ENCODE peak calls at places on chromosome 4, in eight cellular contexts. W is transverse colon, B is SK-N-SH, F is HepG2, Y is K562, C is upper lobe of left lung, P is suprapubic skin, T is H1. N is an unnamed sample.

GRCh38 chr4:106058919-106059318 is 163.6 kb downstream of the NPNT start:
- DNase-seq in W (no peak), B (no peak), F (no peak), Y (no peak), C (no peak), P (no peak), T (no peak), N (no peak)

GRCh38 chr4:36758312-36758690 is 476.9 kb downstream of the DTHD1 start:
- DNase-seq in W (no peak), B (no peak), F (no peak), Y (no peak), C (no peak), P (no peak), T (no peak), N (no peak)

GRCh38 chr4:152501846-152502536 is 33.9 kb downstream of the FBXW7 start:
- DNase-seq in W (no peak), B (no peak), F (no peak), Y (no peak), C (no peak), P (no peak), T (no peak), N (no peak)

GRCh38 chr4:143357161-143357845 is 20.6 kb downstream of the GAB1 start:
- DNase-seq in W (peak), B (no peak), F (no peak), Y (no peak), C (no peak), P (no peak), T (no peak), N (no peak)

GRCh38 chr4:78460368-78460767 is 91.2 kb upstream of the ANXA3 start:
- DNase-seq in W (no peak), B (no peak), F (no peak), Y (no peak), C (no peak), P (no peak), T (no peak), N (no peak)

GRCh38 chr4:1369484-1370079 is 22.6 kb downstream of the UVSSA start:
- DNase-seq in W (no peak), B (no peak), F (no peak), Y (no peak), C (peak), P (no peak), T (no peak), N (no peak)

GRCh38 chr4:159142254-159142653 is 39.4 kb downstream of the RAPGEF2 start:
- DNase-seq in W (no peak), B (no peak), F (no peak), Y (no peak), C (no peak), P (no peak), T (no peak), N (no peak)

GRCh38 chr4:20589436-20589835 is 110.8 kb upstream of the PACRGL start:
- DNase-seq in W (no peak), B (no peak), F (no peak), Y (no peak), C (no peak), P (no peak), T (no peak), N (no peak)

GRCh38 chr4:84327526-84327925 is 171.6 kb downstream of the NKX6-1 start:
- DNase-seq in W (no peak), B (no peak), F (no peak), Y (no peak), C (no peak), P (no peak), T (no peak), N (no peak)

GRCh38 chr4:74682567-74683359 is 111.6 kb downstream of the BTC start:
- DNase-seq in W (no peak), B (no peak), F (peak), Y (peak), C (no peak), P (no peak), T (no peak), N (peak)

GRCh38 chr4:16196482-16197393 is 29.5 kb downstream of the TAPT1 start:
- DNase-seq in W (no peak), B (no peak), F (peak), Y (no peak), C (no peak), P (no peak), T (no peak), N (no peak)

GRCh38 chr4:171378323-171378722 is 434.9 kb upstream of the GALNTL6 start:
- DNase-seq in W (no peak), B (no peak), F (no peak), Y (no peak), C (no peak), P (no peak), T (no peak), N (no peak)

GRCh38 chr4:86685401-86685800 is 91.3 kb downstream of the PTPN13 start:
- DNase-seq in W (no peak), B (peak), F (peak), Y (no peak), C (no peak), P (no peak), T (no peak), N (no peak)

GRCh38 chr4:123505077-123505456 is 108.5 kb downstream of the SPRY1 start:
- DNase-seq in W (no peak), B (no peak), F (peak), Y (no peak), C (no peak), P (no peak), T (no peak), N (peak)

GRCh38 chr4:98491862-98492554 is 166.4 kb downstream of the TSPAN5 start:
- DNase-seq in W (no peak), B (no peak), F (no peak), Y (no peak), C (no peak), P (no peak), T (no peak), N (no peak)

GRCh38 chr4:41070516-41071281 is 143.6 kb downstream of the APBB2 start:
- DNase-seq in W (no peak), B (no peak), F (no peak), Y (no peak), C (peak), P (no peak), T (no peak), N (no peak)

GRCh38 chr4:94880976-94881375 is 123.2 kb downstream of the BMPR1B start:
- DNase-seq in W (no peak), B (no peak), F (no peak), Y (no peak), C (no peak), P (no peak), T (no peak), N (no peak)

GRCh38 chr4:182826391-182826790 is 90.8 kb downstream of the DCTD start:
- DNase-seq in W (no peak), B (no peak), F (no peak), Y (no peak), C (no peak), P (no peak), T (no peak), N (no peak)

GRCh38 chr4:172758586-172759340 is 409.8 kb upstream of the GALNT7 start:
- DNase-seq in W (no peak), B (no peak), F (no peak), Y (no peak), C (no peak), P (no peak), T (no peak), N (no peak)

GRCh38 chr4:41709844-41710481 is 38.6 kb downstream of the PHOX2B start:
- DNase-seq in W (no peak), B (no peak), F (no peak), Y (no peak), C (no peak), P (no peak), T (no peak), N (no peak)

GRCh38 chr4:128455076-128455345 is 167.4 kb upstream of the PGRMC2 start:
- DNase-seq in W (no peak), B (no peak), F (no peak), Y (no peak), C (no peak), P (no peak), T (no peak), N (no peak)

GRCh38 chr4:110104661-110105060 is 93.8 kb downstream of the ELOVL6 start:
- DNase-seq in W (no peak), B (no peak), F (no peak), Y (no peak), C (no peak), P (no peak), T (no peak), N (no peak)

GRCh38 chr4:173835863-173836262 is 305.8 kb upstream of the HAND2 start:
- DNase-seq in W (peak), B (peak), F (no peak), Y (no peak), C (no peak), P (no peak), T (no peak), N (no peak)

GRCh38 chr4:124631760-124632159 is 80.8 kb downstream of the ANKRD50 start:
- DNase-seq in W (peak), B (no peak), F (no peak), Y (peak), C (no peak), P (no peak), T (no peak), N (peak)

GRCh38 chr4:7370038-7370437 is 64.7 kb downstream of the PSAPL1 start:
- DNase-seq in W (no peak), B (no peak), F (no peak), Y (no peak), C (no peak), P (no peak), T (no peak), N (no peak)

GRCh38 chr4:95288552-95288951 is 260.2 kb downstream of the UNC5C start:
- DNase-seq in W (no peak), B (no peak), F (no peak), Y (no peak), C (no peak), P (no peak), T (no peak), N (no peak)

GRCh38 chr4:41560112-41560511 is 22.2 kb downstream of the LIMCH1 start:
- DNase-seq in W (no peak), B (no peak), F (no peak), Y (no peak), C (no peak), P (no peak), T (no peak), N (no peak)

GRCh38 chr4:141246683-141247429 is 26.2 kb downstream of the ZNF330 start:
- DNase-seq in W (no peak), B (no peak), F (no peak), Y (peak), C (no peak), P (no peak), T (no peak), N (no peak)

GRCh38 chr4:6687947-6688878 is 5.5 kb upstream of the S100P start:
- DNase-seq in W (no peak), B (no peak), F (peak), Y (no peak), C (no peak), P (no peak), T (no peak), N (no peak)

GRCh38 chr4:173547889-173548288 is 17.9 kb upstream of the HAND2 start:
- DNase-seq in W (no peak), B (no peak), F (no peak), Y (peak), C (no peak), P (no peak), T (no peak), N (no peak)

GRCh38 chr4:38757945-38758344 is 24.8 kb downstream of the TLR10 start:
- DNase-seq in W (peak), B (no peak), F (no peak), Y (peak), C (no peak), P (no peak), T (peak), N (peak)

GRCh38 chr4:38751341-38752043 is 31.3 kb downstream of the TLR10 start:
- DNase-seq in W (no peak), B (no peak), F (no peak), Y (no peak), C (no peak), P (no peak), T (no peak), N (no peak)

GRCh38 chr4:38753021-38753806 is 29.6 kb downstream of the TLR10 start:
- DNase-seq in W (peak), B (peak), F (peak), Y (peak), C (no peak), P (peak), T (peak), N (peak)

GRCh38 chr4:38747629-38748028 is 35.2 kb downstream of the TLR10 start:
- DNase-seq in W (no peak), B (no peak), F (no peak), Y (no peak), C (no peak), P (no peak), T (no peak), N (no peak)

DNA sequence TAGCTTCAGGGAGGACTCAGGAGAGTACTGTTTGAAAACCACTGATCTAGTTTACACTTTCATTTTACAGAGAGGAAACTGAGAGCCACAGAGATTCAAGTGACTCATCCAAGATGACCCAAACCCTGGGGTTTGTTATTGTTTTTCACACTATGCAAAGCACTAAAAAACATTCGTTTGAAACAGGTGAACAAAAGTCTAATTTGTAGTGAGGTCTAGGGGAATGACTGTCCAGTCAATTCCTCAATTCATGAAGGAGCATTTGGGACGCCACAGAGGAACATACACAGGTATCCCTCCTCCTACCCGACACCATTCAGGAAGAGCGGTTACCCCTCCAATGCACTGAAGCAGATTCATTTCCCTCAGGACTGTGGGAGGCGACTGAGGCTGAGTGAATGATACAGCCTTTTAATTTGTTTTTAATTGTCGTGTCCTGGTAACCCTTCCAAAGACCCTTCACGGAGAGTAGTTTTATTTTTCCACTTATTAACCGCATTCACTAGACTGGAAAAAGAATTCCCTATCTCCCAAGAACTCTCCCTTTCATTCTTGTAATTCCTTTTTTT is 30.3 kb downstream of the TLR10 start:
- DNase-seq in W (no peak), B (no peak), F (no peak), Y (no peak), C (no peak), P (no peak), T (no peak), N (no peak)
- TF ChIP-seq EP300 in W (no peak), B (no peak), F (no peak), Y (no peak), C (no peak), P (no peak), T (no peak), N (no peak)

DNA sequence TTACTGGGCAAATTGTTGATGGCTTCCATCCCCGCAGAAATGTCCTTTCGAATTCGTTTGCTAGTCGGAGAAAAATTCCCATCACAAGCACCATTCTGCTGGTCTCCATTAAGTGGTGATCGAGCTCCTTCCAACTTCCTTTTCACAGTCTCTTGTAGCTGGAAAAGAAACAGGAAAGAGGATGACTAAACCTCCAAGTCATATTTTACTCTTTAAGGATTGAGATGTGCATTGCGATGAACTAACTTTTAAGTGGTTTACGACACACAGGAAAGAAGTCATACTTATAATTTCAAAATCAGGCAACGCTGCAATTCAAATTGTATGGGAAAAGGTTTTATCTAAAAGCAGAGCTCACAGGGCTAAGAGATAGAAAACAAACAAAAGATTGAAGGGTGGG is 225.2 kb downstream of the MGST2 start:
- DNase-seq in W (no peak), B (no peak), F (no peak), Y (no peak), C (no peak), P (no peak), T (no peak), N (no peak)
- TF ChIP-seq POLR2AphosphoS5 in W (no peak), B (no peak), F (no peak), Y (no peak), C (no peak), P (no peak), T (no peak), N (no peak)

GRCh38 chr4:10611673-10612072 is 72.9 kb downstream of the CLNK start:
- DNase-seq in W (no peak), B (no peak), F (no peak), Y (no peak), C (no peak), P (no peak), T (no peak), N (no peak)
- TF ChIP-seq EP300 in W (no peak), B (no peak), F (no peak), Y (no peak), C (no peak), P (no peak), T (no peak), N (no peak)

DNA sequence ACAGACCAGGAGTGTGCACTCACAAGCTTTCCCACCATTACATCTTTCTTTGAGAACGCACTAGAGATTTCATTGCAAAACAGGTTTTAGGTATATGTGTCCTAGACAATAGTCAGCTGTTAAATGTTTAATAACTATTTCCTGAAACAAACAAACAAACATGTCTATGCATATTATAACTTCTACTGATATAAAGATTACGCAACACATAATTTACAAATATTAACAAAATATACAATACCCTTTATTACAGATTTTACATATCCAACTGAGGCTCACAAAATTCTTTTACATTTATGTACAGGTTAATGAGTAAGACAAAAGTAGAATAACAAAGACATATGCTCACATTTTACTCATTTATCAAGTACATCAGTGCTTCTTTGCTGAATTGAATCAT is 1554.0 kb upstream of the PCDH10 start:
- DNase-seq in W (no peak), B (no peak), F (no peak), Y (no peak), C (no peak), P (no peak), T (no peak), N (no peak)
- TF ChIP-seq POLR2AphosphoS5 in W (no peak), B (no peak), F (no peak), Y (no peak), C (no peak), P (no peak), T (no peak), N (no peak)

DNA sequence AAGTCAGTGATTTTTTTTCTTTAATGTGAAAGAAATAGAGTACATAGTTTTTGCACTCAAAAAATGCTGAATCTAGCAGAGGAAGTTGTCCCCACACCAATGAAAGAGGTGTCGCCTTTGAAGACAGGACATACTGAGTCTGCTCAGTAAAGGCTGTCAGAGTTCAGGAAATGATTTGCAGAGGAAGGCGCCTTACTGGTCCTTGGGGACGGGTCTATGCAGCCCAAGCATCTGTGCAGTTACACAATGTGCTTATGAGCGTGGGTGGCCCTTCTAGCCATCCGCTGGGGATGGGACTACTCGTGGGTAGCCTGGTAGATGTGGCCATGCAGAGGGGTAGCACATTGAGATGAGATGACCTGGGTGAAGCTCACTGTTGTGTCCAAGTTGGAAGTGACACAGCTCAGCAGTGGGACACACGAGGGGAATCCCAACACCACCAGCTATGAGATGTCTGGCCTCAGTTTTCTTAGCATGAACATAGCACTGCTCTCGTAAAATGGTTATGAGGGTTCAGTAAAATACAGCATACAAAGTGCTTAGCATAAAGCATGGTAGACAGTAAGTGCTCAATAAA is 116.5 kb upstream of the RBPJ start:
- DNase-seq in W (no peak), B (no peak), F (no peak), Y (no peak), C (no peak), P (no peak), T (no peak), N (no peak)
- TF ChIP-seq EP300 in W (no peak), B (no peak), F (no peak), Y (no peak), C (no peak), P (no peak), T (no peak), N (no peak)

GRCh38 chr4:82900016-82900334 is 560 bp upstream of the THAP9 start:
- DNase-seq in W (no peak), B (no peak), F (no peak), Y (peak), C (no peak), P (no peak), T (no peak), N (no peak)

GRCh38 chr4:82899339-82899738 is 1.2 kb upstream of the THAP9 start:
- DNase-seq in W (no peak), B (no peak), F (no peak), Y (no peak), C (no peak), P (no peak), T (no peak), N (no peak)

GRCh38 chr4:82901129-82901718 is 689 bp downstream of the THAP9 start:
- DNase-seq in W (no peak), B (no peak), F (no peak), Y (no peak), C (no peak), P (no peak), T (no peak), N (no peak)

GRCh38 chr4:82898322-82899243 is 2.0 kb upstream of the THAP9 start:
- DNase-seq in W (no peak), B (no peak), F (no peak), Y (no peak), C (no peak), P (no peak), T (no peak), N (peak)

GRCh38 chr4:82900335-82901128 is at the start of gene THAP9:
- DNase-seq in W (peak), B (peak), F (peak), Y (peak), C (peak), P (peak), T (peak), N (peak)
- TF ChIP-seq POLR2AphosphoS5 in W (peak), B (peak), F (peak), Y (peak), C (peak), P (peak), T (peak), N (peak)

DNA sequence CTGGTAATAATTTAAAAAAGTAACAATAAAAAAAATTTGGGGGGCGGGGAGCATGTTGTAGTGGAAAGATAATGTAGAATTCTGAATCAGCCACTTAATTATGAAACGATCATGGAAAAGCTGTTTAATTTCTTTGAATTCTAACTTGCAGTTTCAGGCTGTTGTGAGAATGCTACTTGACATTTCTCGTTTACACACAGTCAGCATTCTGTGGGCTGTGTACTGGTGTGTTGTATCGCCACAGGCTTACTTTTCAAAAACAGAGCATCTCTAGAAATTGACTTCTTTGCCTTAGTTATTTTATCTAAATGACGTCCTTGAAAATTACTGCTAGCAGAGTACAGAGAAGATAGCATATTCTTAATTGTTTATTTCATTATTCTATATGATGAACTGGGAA is 350.4 kb downstream of the FSTL5 start:
- DNase-seq in W (no peak), B (no peak), F (no peak), Y (no peak), C (no peak), P (no peak), T (no peak), N (no peak)
- TF ChIP-seq EP300 in W (no peak), B (no peak), F (no peak), Y (no peak), C (no peak), P (no peak), T (no peak), N (no peak)

GRCh38 chr4:187602339-187603092 is 393.1 kb upstream of the ZFP42 start:
- DNase-seq in W (no peak), B (no peak), F (no peak), Y (no peak), C (no peak), P (no peak), T (no peak), N (no peak)
- TF ChIP-seq POLR2AphosphoS5 in W (no peak), B (no peak), F (no peak), Y (no peak), C (no peak), P (no peak), T (no peak), N (no peak)